ENCODE peak calls at places on chromosomes 4 and X, in six cellular contexts. U is heart right ventricle; P is T-cell; G is A172; S is activated naive CD8-positive, alpha-beta T cell treated with anti-CD3 and anti-CD28 coated beads, Interleukin-2, amount 50 U/mL, for 16 hours; C is uterus. M is an unnamed sample.

GRCh38 chr4:78361621-78362120 is 189.9 kb upstream of the ANXA3 start:
- DNase-seq in U (no peak), P (no peak), G (no peak), S (no peak), C (no peak), M (no peak)

GRCh38 chrX:152072236-152072635 is 66.1 kb downstream of the MAGEA10 start:
- DNase-seq in U (no peak), P (no peak), G (peak; percentile 78), S (no peak), C (no peak), M (no peak)

GRCh38 chrX:49001521-49002090 is 458 bp downstream of the GRIPAP1 start:
- DNase-seq in U (peak; percentile 11), P (peak; percentile 56), G (peak; percentile 14), S (peak; percentile 6), C (peak; percentile 19), M (peak; percentile 8)

GRCh38 chrX:2548731-2549423 is 48.1 kb upstream of the DHRSX start:
- DNase-seq in U (no peak), P (no peak), G (no peak), S (no peak), C (no peak), M (no peak)

GRCh38 chrX:123084797-123085196 is 99.3 kb upstream of the GRIA3 start:
- DNase-seq in U (no peak), P (no peak), G (no peak), S (no peak), C (no peak), M (no peak)

GRCh38 chr4:111537165-111537564 is 608.1 kb upstream of the FAM241A start:
- DNase-seq in U (no peak), P (no peak), G (no peak), S (no peak), C (no peak), M (no peak)

GRCh38 chr4:87093443-87094123 is 126.8 kb downstream of the KLHL8 start:
- DNase-seq in U (peak; percentile 44), P (peak; percentile 51), G (peak; percentile 38), S (no peak), C (no peak), M (no peak)

GRCh38 chr4:183145773-183146172 is 46.7 kb downstream of the WWC2 start:
- DNase-seq in U (no peak), P (no peak), G (no peak), S (no peak), C (no peak), M (no peak)

GRCh38 chrX:53049127-53049517 is 533 bp downstream of the GPR173 start:
- DNase-seq in U (no peak), P (no peak), G (no peak), S (no peak), C (no peak), M (no peak)

GRCh38 chr4:75726577-75726976 is 2.2 kb downstream of the USO1 start:
- DNase-seq in U (no peak), P (no peak), G (no peak), S (no peak), C (no peak), M (no peak)

GRCh38 chr4:103067841-103068547 is 8.6 kb downstream of the SLC9B2 start:
- DNase-seq in U (no peak), P (no peak), G (peak; percentile 46), S (no peak), C (no peak), M (no peak)

GRCh38 chr4:152374606-152375285 is 161.1 kb downstream of the FBXW7 start:
- DNase-seq in U (no peak), P (no peak), G (no peak), S (no peak), C (no peak), M (no peak)

GRCh38 chr4:24559032-24559821 is 25.1 kb downstream of the DHX15 start:
- DNase-seq in U (no peak), P (no peak), G (no peak), S (no peak), C (no peak), M (no peak)

GRCh38 chrX:140762061-140762460 is 52.5 kb downstream of the LINC00632 start:
- DNase-seq in U (peak; percentile 25), P (no peak), G (peak; percentile 41), S (no peak), C (peak; percentile 21), M (no peak)

GRCh38 chr4:10691651-10692050 is 7.1 kb upstream of the CLNK start:
- DNase-seq in U (no peak), P (no peak), G (no peak), S (no peak), C (no peak), M (no peak)

GRCh38 chr4:93791570-93792195 is 36.9 kb upstream of the ATOH1 start:
- DNase-seq in U (peak; percentile 30), P (no peak), G (peak; percentile 38), S (no peak), C (no peak), M (no peak)

GRCh38 chr4:33160126-33160525 is 2440.0 kb downstream of the PCDH7 start:
- DNase-seq in U (no peak), P (no peak), G (peak; percentile 31), S (no peak), C (no peak), M (no peak)

GRCh38 chrX:40484408-40485091 is 96.2 kb upstream of the ATP6AP2 start:
- DNase-seq in U (no peak), P (no peak), G (no peak), S (no peak), C (no peak), M (no peak)